ENCODE peak calls at places on chromosomes 6 and 20, in nine cellular contexts. R is AG20443; U is NCI-H2171; A is stomach; G is left ventricle myocardium inferior; J is activated CD4-positive, alpha-beta T cell treated with anti-CD3 and anti-CD28 coated beads, Interleukin-2, amount 10 ng/mL, durations not matched to agents 7 days and 5 days; Y is iris pigment epithelial cell; P is NCI-H1417 treated with DMSO at 0.1 percent for 48 hours; Z is neural progenitor cell. H is an unnamed sample.

GRCh38 chr6:16343593-16343992 is 105.2 kb downstream of the GMPR start:
- DNase-seq in Y (no peak), G (no peak), P (no peak), R (no peak), A (no peak), Z (no peak), U (no peak), J (no peak), H (no peak)

GRCh38 chr6:25168637-25169036 is 110.5 kb upstream of the CARMIL1 start:
- DNase-seq in J (no peak), U (no peak), R (no peak), A (no peak), P (no peak), G (no peak), Z (no peak), Y (no peak), H (no peak)

GRCh38 chr6:142014515-142014914 is 118.2 kb upstream of the GJE1 start:
- DNase-seq in A (no peak), G (no peak), P (no peak), Y (peak; percentile 75), U (no peak), J (no peak), Z (no peak), R (peak; percentile 48), H (no peak)

GRCh38 chr6:34934516-34934915 is 45.5 kb downstream of the ANKS1A start:
- DNase-seq in A (peak; percentile 94), Z (no peak), Y (peak; percentile 74), J (no peak), U (peak; percentile 9), G (peak; percentile 88), R (no peak), P (no peak), H (no peak)

GRCh38 chr6:74597266-74597665 is 608.6 kb downstream of the COL12A1 start:
- DNase-seq in U (no peak), P (no peak), R (no peak), G (no peak), J (no peak), Z (no peak), Y (peak; percentile 76), A (no peak), H (no peak)

GRCh38 chr6:11222385-11223277 is 9.8 kb downstream of the NEDD9 start:
- DNase-seq in Z (no peak), A (no peak), J (no peak), R (no peak), P (no peak), G (no peak), Y (no peak), U (no peak), H (no peak)

GRCh38 chr6:108876929-108877775 is 28.9 kb downstream of the ARMC2 start:
- DNase-seq in U (no peak), A (peak; percentile 55), Z (no peak), Y (peak; percentile 90), P (no peak), R (peak; percentile 81), G (peak; percentile 68), J (no peak), H (no peak)

GRCh38 chr6:68891419-68891818 is 256.3 kb downstream of the ADGRB3 start:
- DNase-seq in R (no peak), A (no peak), Y (peak; percentile 0), P (no peak), U (no peak), J (no peak), G (no peak), Z (no peak), H (no peak)

GRCh38 chr6:48111143-48111506 is at the start of gene PTCHD4:
- DNase-seq in R (peak; percentile 52), A (no peak), P (no peak), Y (peak; percentile 61), U (no peak), J (no peak), Z (peak; percentile 41), G (peak; percentile 20), H (no peak)

GRCh38 chr6:1940381-1940780 is 305.0 kb downstream of the GMDS start:
- DNase-seq in G (no peak), R (no peak), J (no peak), A (no peak), P (no peak), Z (no peak), U (no peak), Y (peak; percentile 28), H (no peak)

GRCh38 chr6:36094786-36095496 is 35.4 kb upstream of the MAPK13 start:
- DNase-seq in G (peak; percentile 82), J (peak; percentile 85), P (no peak), Y (peak; percentile 70), R (peak; percentile 84), U (peak; percentile 50), A (peak; percentile 90), Z (peak; percentile 88), H (no peak)

GRCh38 chr20:8829232-8829631 is 239.7 kb upstream of the PLCB4 start:
- DNase-seq in U (no peak), P (no peak), G (no peak), A (no peak), Y (no peak), R (no peak), Z (no peak), J (no peak), H (no peak)

GRCh38 chr20:48292806-48293205 is 507.5 kb upstream of the SULF2 start:
- DNase-seq in Z (peak; percentile 40), J (no peak), G (no peak), U (no peak), P (no peak), Y (no peak), R (no peak), A (no peak), H (no peak)

GRCh38 chr6:114344216-114344970 is 1.6 kb upstream of the HS3ST5 start:
- DNase-seq in Y (no peak), U (no peak), P (no peak), Z (no peak), J (no peak), A (no peak), R (no peak), G (no peak), H (no peak)